ENCODE peak calls at places on chromosomes 1 and 21, in seven cellular contexts. R is IMR-90, V is fibroblast of the aortic adventitia, K is prostate gland, D is fibroblast of lung, F is ovary, U is astrocyte of the spinal cord. X is an unnamed sample.

GRCh38 chr1:161001537-161001936 is 19.4 kb downstream of the F11R start:
- DNase-seq in R (no peak), V (no peak), K (no peak), D (no peak), F (no peak), U (no peak), X (peak)

GRCh38 chr1:214439352-214440119 is 111.9 kb downstream of the PTPN14 start:
- DNase-seq in R (peak), V (no peak), K (peak), D (peak), F (peak), U (peak), X (no peak)

GRCh38 chr1:51575406-51576084 is 41.3 kb upstream of the OSBPL9 start:
- DNase-seq in R (peak), V (peak), K (no peak), D (peak), F (no peak), U (peak), X (peak)

GRCh38 chr1:240086726-240087125 is 5.0 kb upstream of the FMN2 start:
- DNase-seq in R (peak), V (no peak), K (no peak), D (peak), F (no peak), U (no peak), X (peak)

GRCh38 chr1:231390071-231390470 is 32.0 kb downstream of the EGLN1 start:
- DNase-seq in R (peak), V (peak), K (no peak), D (peak), F (no peak), U (peak), X (peak)

GRCh38 chr1:45359882-45360513 is 19.8 kb upstream of the MUTYH start:
- DNase-seq in R (peak), V (peak), K (peak), D (peak), F (peak), U (peak), X (peak)

GRCh38 chr21:45863267-45863666 is 118.3 kb upstream of the COL6A1 start:
- DNase-seq in R (no peak), V (no peak), K (no peak), D (no peak), F (no peak), U (no peak), X (no peak)

GRCh38 chr1:17680335-17680734 is 74.8 kb upstream of the ACTL8 start:
- DNase-seq in R (no peak), V (no peak), K (no peak), D (no peak), F (no peak), U (no peak), X (no peak)

GRCh38 chr1:228345201-228345930 is 61.3 kb downstream of the TRIM11 start:
- DNase-seq in R (no peak), V (no peak), K (no peak), D (no peak), F (peak), U (no peak), X (no peak)

GRCh38 chr1:205226868-205227583 is 720 bp upstream of the TMCC2 start:
- DNase-seq in R (peak), V (peak), K (no peak), D (peak), F (peak), U (peak), X (no peak)

GRCh38 chr1:230796626-230797025 is 49.4 kb downstream of the CAPN9 start:
- DNase-seq in R (no peak), V (no peak), K (no peak), D (no peak), F (no peak), U (no peak), X (no peak)

GRCh38 chr1:205199090-205199930 is 12.2 kb downstream of the DSTYK start:
- DNase-seq in R (peak), V (no peak), K (no peak), D (peak), F (no peak), U (no peak), X (peak)

GRCh38 chr1:53430779-53431178 is 28.4 kb upstream of the DMRTB1 start:
- DNase-seq in R (no peak), V (no peak), K (no peak), D (no peak), F (no peak), U (no peak), X (no peak)

GRCh38 chr1:248837045-248837793 is 805 bp upstream of the ZNF672 start:
- DNase-seq in R (no peak), V (no peak), K (no peak), D (no peak), F (no peak), U (peak), X (no peak)

GRCh38 chr1:16026723-16027484 is 5.1 kb downstream of the CLCNKA start:
- DNase-seq in R (no peak), V (peak), K (no peak), D (no peak), F (peak), U (peak), X (no peak)

GRCh38 chr1:229229137-229229720 is 41.7 kb upstream of the RAB4A start:
- DNase-seq in R (no peak), V (no peak), K (peak), D (peak), F (no peak), U (no peak), X (no peak)

GRCh38 chr1:197435224-197435623 is 167.2 kb downstream of the CRB1 start:
- DNase-seq in R (no peak), V (no peak), K (no peak), D (no peak), F (no peak), U (no peak), X (no peak)

GRCh38 chr1:172206256-172206655 is 214.2 kb upstream of the C1orf105 start:
- DNase-seq in R (no peak), V (no peak), K (no peak), D (no peak), F (no peak), U (no peak), X (no peak)

GRCh38 chr1:30525980-30526651 is 197.3 kb downstream of the MATN1 start:
- DNase-seq in R (peak), V (peak), K (no peak), D (peak), F (no peak), U (peak), X (peak)

GRCh38 chr1:160630523-160631087 is 16.2 kb downstream of the SLAMF1 start:
- DNase-seq in R (no peak), V (no peak), K (no peak), D (no peak), F (no peak), U (no peak), X (no peak)

GRCh38 chr1:119715542-119715941 is 3.8 kb downstream of the PHGDH start:
- DNase-seq in R (peak), V (peak), K (no peak), D (peak), F (no peak), U (no peak), X (peak)

GRCh38 chr1:163528710-163529348 is 207.1 kb downstream of the NUF2 start:
- DNase-seq in R (peak), V (peak), K (no peak), D (peak), F (peak), U (peak), X (peak)

GRCh38 chr1:18474559-18474958 is 6.2 kb upstream of the KLHDC7A start:
- DNase-seq in R (no peak), V (no peak), K (no peak), D (no peak), F (no peak), U (no peak), X (no peak)

GRCh38 chr1:217528271-217528670 is 102.6 kb downstream of the GPATCH2 start:
- DNase-seq in R (peak), V (peak), K (no peak), D (peak), F (no peak), U (peak), X (peak)

GRCh38 chr1:180197231-180197630 is 32.8 kb upstream of the LHX4 start:
- DNase-seq in R (no peak), V (no peak), K (no peak), D (no peak), F (no peak), U (no peak), X (no peak)

GRCh38 chr21:42239556-42239955 is 20.6 kb downstream of the ABCG1 start:
- DNase-seq in R (no peak), V (no peak), K (no peak), D (no peak), F (no peak), U (no peak), X (no peak)

GRCh38 chr1:201708085-201708512 is 120.9 kb upstream of the IPO9 start:
- DNase-seq in R (peak), V (peak), K (no peak), D (peak), F (no peak), U (peak), X (peak)

GRCh38 chr1:23483327-23484252 is at the start of gene ASAP3:
- DNase-seq in R (peak), V (peak), K (peak), D (peak), F (peak), U (peak), X (peak)

GRCh38 chr1:247468746-247469145 is 10.8 kb upstream of the OR2B11 start:
- DNase-seq in R (no peak), V (no peak), K (no peak), D (no peak), F (no peak), U (no peak), X (no peak)

GRCh38 chr1:234863596-234863995 is 253.6 kb upstream of the IRF2BP2 start:
- DNase-seq in R (peak), V (peak), K (peak), D (peak), F (peak), U (peak), X (peak)

GRCh38 chr1:85195703-85196102 is 5.1 kb downstream of the SYDE2 start:
- DNase-seq in R (no peak), V (no peak), K (no peak), D (no peak), F (no peak), U (no peak), X (no peak)

GRCh38 chr1:22283596-22283995 is 140.7 kb upstream of the WNT4 start:
- DNase-seq in R (no peak), V (no peak), K (no peak), D (no peak), F (no peak), U (no peak), X (no peak)

GRCh38 chr1:182235952-182236650 is 155.5 kb downstream of the GLUL start:
- DNase-seq in R (peak), V (no peak), K (no peak), D (peak), F (no peak), U (peak), X (peak)

DNA sequence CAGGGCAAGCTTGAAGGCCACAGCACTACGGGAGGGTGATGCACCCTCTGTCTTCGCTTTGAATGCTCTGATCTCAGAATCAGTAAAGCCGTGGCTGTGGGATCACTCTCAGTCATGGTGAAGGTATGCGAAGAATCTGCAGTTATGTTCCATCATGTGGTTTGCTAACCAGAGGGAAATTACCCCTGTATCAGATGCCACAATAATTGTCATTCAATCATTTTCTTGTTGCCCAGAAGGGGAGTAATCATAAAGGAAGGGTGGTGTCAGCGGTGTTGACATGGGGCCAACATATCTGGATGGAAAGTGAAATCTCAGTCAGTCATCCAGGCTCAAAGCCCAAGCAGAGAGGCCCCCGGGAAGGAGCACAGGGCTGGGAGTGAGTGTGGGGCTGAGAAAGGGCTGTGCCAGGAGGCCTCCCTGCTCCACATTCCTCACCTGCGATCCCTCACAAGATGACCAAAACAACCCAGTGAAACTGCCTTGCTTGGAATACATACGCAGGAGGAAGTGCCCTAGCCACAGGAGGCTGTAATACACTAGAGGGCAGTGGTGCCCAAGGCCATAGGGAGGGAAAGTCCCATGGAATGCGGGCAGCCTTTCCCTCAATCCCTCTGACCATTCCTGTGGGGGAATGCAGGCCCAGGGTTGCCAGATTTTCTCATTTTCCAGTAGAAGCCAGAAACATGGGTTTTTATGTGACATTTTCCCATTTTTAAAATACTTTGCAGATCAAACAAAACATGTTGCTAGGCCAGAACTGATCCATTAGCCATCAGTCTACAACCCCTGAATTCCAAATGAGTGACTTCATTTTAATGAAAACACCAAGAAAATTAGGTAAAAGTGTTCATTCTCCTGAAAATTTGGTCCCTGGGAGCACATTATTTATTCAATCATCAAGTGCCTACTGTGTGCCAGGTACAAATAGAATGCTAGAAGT is 95.7 kb upstream of the VANGL1 start:
- DNase-seq in R (peak), V (peak), K (peak), D (peak), F (peak), U (peak), X (peak)
- TF ChIP-seq CTCF in R (peak), V (peak), K (no peak), D (peak), F (no peak), U (peak), X (peak)

DNA sequence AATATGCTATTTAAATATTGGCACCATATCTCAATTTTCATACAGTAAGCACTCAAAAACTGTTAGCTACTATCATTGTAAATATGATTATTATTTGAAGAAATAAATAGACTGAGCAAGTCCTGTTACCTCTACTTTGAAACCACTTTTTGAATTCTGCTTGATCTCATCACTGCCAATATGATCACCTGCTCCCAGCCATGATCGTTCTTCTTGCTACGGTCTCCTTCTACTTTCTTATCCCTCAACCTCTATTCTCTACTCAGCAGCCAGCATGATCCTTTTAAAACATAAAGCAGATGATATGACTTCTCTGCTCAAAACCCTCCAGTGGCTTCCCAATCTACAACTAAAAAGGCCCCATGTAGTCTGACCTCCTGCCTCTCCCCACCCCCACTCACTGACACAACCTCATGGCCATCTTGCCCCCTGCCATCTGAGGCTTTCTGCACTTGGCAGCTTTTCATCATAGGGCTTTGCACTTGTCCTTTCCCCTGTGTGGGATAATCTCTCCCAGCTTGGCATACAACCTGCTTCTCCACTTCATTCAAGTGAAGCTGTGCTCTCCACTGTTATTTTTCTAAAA is 27.2 kb downstream of the CD34 start:
- DNase-seq in R (no peak), V (no peak), K (no peak), D (no peak), F (no peak), U (no peak), X (no peak)
- H3K4me3 ChIP-seq in R (no peak), V (no peak), K (no peak), D (no peak), F (no peak), U (no peak), X (no peak)

GRCh38 chr1:3852711-3853498 is 4.1 kb downstream of the CEP104 start:
- DNase-seq in R (no peak), V (no peak), K (no peak), D (no peak), F (no peak), U (no peak), X (peak)

GRCh38 chr1:3857791-3858129 is 484 bp downstream of the DFFB start:
- DNase-seq in R (no peak), V (no peak), K (no peak), D (no peak), F (no peak), U (no peak), X (no peak)

GRCh38 chr1:3858231-3858981 is 1.1 kb downstream of the DFFB start:
- DNase-seq in R (peak), V (peak), K (no peak), D (peak), F (no peak), U (peak), X (peak)

GRCh38 chr1:3852091-3852490 is 4.9 kb downstream of the CEP104 start:
- DNase-seq in R (no peak), V (no peak), K (no peak), D (no peak), F (no peak), U (no peak), X (no peak)

DNA sequence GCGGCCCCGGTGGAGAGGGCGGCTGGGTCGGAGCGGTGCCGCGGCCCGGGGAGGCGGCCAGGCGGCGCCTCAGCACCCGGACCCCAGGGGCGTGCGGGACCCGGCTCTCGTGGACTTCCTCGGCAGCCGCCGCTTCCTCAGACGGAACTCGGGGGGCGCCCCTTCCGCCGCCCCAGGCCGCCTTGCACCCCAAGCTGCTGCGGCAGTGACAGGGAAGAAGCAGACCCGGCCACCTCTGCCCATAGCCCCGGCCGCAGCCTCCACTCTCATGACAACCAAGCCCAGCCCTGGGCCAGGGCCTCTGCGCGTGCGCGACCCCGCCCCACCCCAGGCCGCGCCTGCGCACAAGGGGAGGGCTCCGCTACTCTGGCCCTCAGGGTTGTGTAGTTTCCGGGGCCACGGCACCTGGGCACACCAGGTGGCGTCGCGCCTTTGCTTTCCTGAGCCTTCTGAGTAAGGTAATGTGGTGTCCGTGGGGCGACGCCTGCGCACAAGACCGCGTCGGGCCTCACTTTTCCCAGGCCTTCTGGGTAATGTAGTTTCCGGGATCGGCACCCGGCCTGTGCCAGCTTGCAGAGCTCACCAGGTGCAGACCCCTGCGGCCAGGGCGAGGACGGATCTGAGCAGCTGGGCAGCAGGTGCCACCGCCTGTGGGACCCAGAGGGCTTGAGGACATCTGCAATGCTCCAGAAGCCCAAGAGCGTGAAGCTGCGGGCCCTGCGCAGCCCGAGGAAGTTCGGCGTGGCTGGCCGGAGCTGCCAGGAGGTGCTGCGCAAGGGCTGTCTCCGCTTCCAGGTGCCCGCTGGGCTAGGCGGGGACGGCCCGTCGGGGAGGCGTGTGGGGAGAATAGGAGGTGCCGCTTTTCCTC is at the start of the genes CEP104 and DFFB:
- DNase-seq in R (peak), V (peak), K (peak), D (peak), F (peak), U (peak), X (peak)
- TF ChIP-seq CTCF in R (no peak), V (no peak), K (peak), D (no peak), F (no peak), U (no peak), X (no peak)

GRCh38 chr1:245345191-245345884 is 190.6 kb downstream of the KIF26B start:
- DNase-seq in R (no peak), V (no peak), K (no peak), D (no peak), F (no peak), U (no peak), X (no peak)
- H3K4me3 ChIP-seq in R (no peak), V (no peak), K (no peak), D (no peak), F (no peak), U (no peak), X (no peak)

GRCh38 chr1:1787206-1787605 is 8.9 kb upstream of the NADK start:
- DNase-seq in R (no peak), V (no peak), K (no peak), D (no peak), F (no peak), U (no peak), X (no peak)

GRCh38 chr1:1784933-1785332 is 6.7 kb upstream of the NADK start:
- DNase-seq in R (no peak), V (no peak), K (no peak), D (no peak), F (no peak), U (no peak), X (no peak)

GRCh38 chr1:1785666-1786065 is 7.4 kb upstream of the NADK start:
- DNase-seq in R (no peak), V (no peak), K (no peak), D (no peak), F (no peak), U (no peak), X (no peak)

GRCh38 chr1:1788136-1788535 is 9.9 kb upstream of the NADK start:
- DNase-seq in R (no peak), V (no peak), K (no peak), D (no peak), F (no peak), U (no peak), X (no peak)

GRCh38 chr1:1788646-1789431 is 10.6 kb upstream of the NADK start:
- DNase-seq in R (peak), V (peak), K (no peak), D (no peak), F (no peak), U (peak), X (peak)
- TF ChIP-seq CTCF in R (peak), V (peak), K (peak), D (peak), F (no peak), U (peak), X (peak)

GRCh38 chr1:151157067-151157531 is 650 bp downstream of the TNFAIP8L2 start:
- DNase-seq in R (no peak), V (no peak), K (no peak), D (no peak), F (no peak), U (no peak), X (no peak)
- H3K4me3 ChIP-seq in R (no peak), V (no peak), K (peak), D (no peak), F (no peak), U (no peak), X (no peak)